ENCODE peak calls at places on chromosomes 7 and 10, in six cellular contexts. E is CD4-positive, alpha-beta memory T cell; G is stimulated activated CD8-positive, alpha-beta memory T cell treated with anti-CD3 and anti-CD28 coated beads, Interleukin-4, amount 100 ng/mL, for 1 hour; R is NCI-H2081 treated with DMSO at 0.1 percent for 48 hours; D is heart right ventricle; X is progenitor cell of endocrine pancreas. Q is an unnamed sample.
A peak's percentile ranks its signal among the peaks of the same experiment; 100 is the strongest.

GRCh38 chr7:127809285-127809702 is 157.3 kb downstream of the SND1 start:
- DNase-seq in E (no peak), G (no peak), R (peak; percentile 6), D (no peak), X (no peak), Q (peak; percentile 56)

GRCh38 chr7:34039033-34039432 is 133.7 kb downstream of the BMPER start:
- DNase-seq in E (no peak), G (no peak), R (no peak), D (no peak), X (no peak), Q (no peak)

GRCh38 chr7:18287482-18287881 is 208.1 kb upstream of the HDAC9 start:
- DNase-seq in E (no peak), G (no peak), R (no peak), D (no peak), X (no peak), Q (no peak)

GRCh38 chr10:70315815-70316214 is 32.0 kb upstream of the NPFFR1 start:
- DNase-seq in E (no peak), G (no peak), R (no peak), D (no peak), X (no peak), Q (no peak)

GRCh38 chr10:77533887-77534278 is 103.7 kb downstream of the KCNMA1 start:
- DNase-seq in E (no peak), G (no peak), R (no peak), D (no peak), X (no peak), Q (no peak)

GRCh38 chr10:74544106-74544505 is 282.3 kb upstream of the KAT6B start:
- DNase-seq in E (no peak), G (no peak), R (no peak), D (no peak), X (no peak), Q (no peak)

GRCh38 chr7:105806592-105807266 is 69.7 kb downstream of the ATXN7L1 start:
- DNase-seq in E (peak; percentile 67), G (peak; percentile 14), R (no peak), D (no peak), X (no peak), Q (no peak)

GRCh38 chr7:157384301-157384700 is 47.5 kb downstream of the DNAJB6 start:
- DNase-seq in E (no peak), G (no peak), R (no peak), D (no peak), X (no peak), Q (no peak)

GRCh38 chr10:42707229-42707628 is 68.9 kb upstream of the ZNF33B start:
- DNase-seq in E (no peak), G (no peak), R (no peak), D (no peak), X (no peak), Q (no peak)

GRCh38 chr10:31707578-31708411 is 220.8 kb downstream of the ARHGAP12 start:
- DNase-seq in E (no peak), G (no peak), R (no peak), D (peak; percentile 83), X (no peak), Q (no peak)

GRCh38 chr10:36412942-36413341 is 712.5 kb upstream of the ANKRD30A start:
- DNase-seq in E (no peak), G (no peak), R (no peak), D (no peak), X (no peak), Q (no peak)

GRCh38 chr7:157339777-157340677 is 3.2 kb downstream of the DNAJB6 start:
- DNase-seq in E (peak; percentile 68), G (peak; percentile 26), R (no peak), D (peak; percentile 67), X (peak; percentile 49), Q (peak; percentile 63)

GRCh38 chr10:23067939-23068775 is 27.2 kb upstream of the MSRB2 start:
- DNase-seq in E (peak; percentile 47), G (peak; percentile 41), R (no peak), D (peak; percentile 62), X (peak; percentile 56), Q (peak; percentile 81)

GRCh38 chr7:100085515-100085914 is 3.3 kb upstream of the COPS6 start:
- DNase-seq in E (no peak), G (no peak), R (no peak), D (no peak), X (no peak), Q (no peak)

GRCh38 chr10:113097046-113097415 is 147.0 kb downstream of the TCF7L2 start:
- DNase-seq in E (no peak), G (no peak), R (no peak), D (no peak), X (no peak), Q (no peak)

GRCh38 chr7:82194011-82194410 is 249.6 kb downstream of the CACNA2D1 start:
- DNase-seq in E (no peak), G (no peak), R (no peak), D (no peak), X (no peak), Q (no peak)

GRCh38 chr7:101243786-101244384 is 996 bp downstream of the FIS1 start:
- DNase-seq in E (no peak), G (no peak), R (no peak), D (peak; percentile 43), X (no peak), Q (no peak)

GRCh38 chr7:23538301-23538700 is 6.5 kb upstream of the TRA2A start:
- DNase-seq in E (no peak), G (no peak), R (no peak), D (no peak), X (no peak), Q (no peak)

GRCh38 chr7:1693419-1693990 is 23.4 kb downstream of the ELFN1 start:
- DNase-seq in E (no peak), G (no peak), R (no peak), D (no peak), X (no peak), Q (no peak)

GRCh38 chr7:65325793-65326432 is 47.7 kb upstream of the ZNF92 start:
- DNase-seq in E (no peak), G (no peak), R (no peak), D (no peak), X (no peak), Q (no peak)

GRCh38 chr7:136133491-136133990 is 156.4 kb upstream of the MTPN start:
- DNase-seq in E (no peak), G (no peak), R (no peak), D (no peak), X (no peak), Q (no peak)

GRCh38 chr10:100817268-100817839 is 72.0 kb downstream of the PAX2 start:
- DNase-seq in E (no peak), G (no peak), R (no peak), D (no peak), X (no peak), Q (no peak)

GRCh38 chr7:50681451-50682045 is 101.1 kb downstream of the GRB10 start:
- DNase-seq in E (no peak), G (no peak), R (no peak), D (no peak), X (no peak), Q (no peak)

GRCh38 chr7:98054585-98054984 is 52.1 kb upstream of the LMTK2 start:
- DNase-seq in E (no peak), G (no peak), R (no peak), D (no peak), X (no peak), Q (no peak)

GRCh38 chr7:43536773-43537172 is 46.1 kb upstream of the STK17A start:
- DNase-seq in E (no peak), G (no peak), R (no peak), D (no peak), X (no peak), Q (no peak)

GRCh38 chr7:131057015-131057518 is 270.6 kb upstream of the MKLN1 start:
- DNase-seq in E (peak; percentile 58), G (no peak), R (no peak), D (peak; percentile 38), X (no peak), Q (no peak)

GRCh38 chr10:98332623-98333269 is 64.8 kb upstream of the LOXL4 start:
- DNase-seq in E (no peak), G (no peak), R (no peak), D (no peak), X (no peak), Q (no peak)

GRCh38 chr10:97234403-97234802 is 48.6 kb upstream of the SLIT1 start:
- DNase-seq in E (no peak), G (no peak), R (peak; percentile 0), D (no peak), X (no peak), Q (peak; percentile 28)

Q was measured in SK-N-DZ.